ENCODE peak calls at places on chromosomes 13 and 19, in six cellular contexts. E, D, T, O, I and A are unnamed samples.

GRCh38 chr19:51271015-51271600 is 20.2 kb downstream of the SIGLECL1 start:
- DNase-seq in E (no peak), I (no peak), D (no peak), O (no peak), T (no peak), A (no peak)

GRCh38 chr13:35789335-35790166 is 313.1 kb upstream of the MAB21L1 start:
- DNase-seq in I (no peak), E (no peak), O (no peak), D (no peak), T (no peak), A (peak)

GRCh38 chr13:42971670-42972355 is 20.2 kb downstream of the EPSTI1 start:
- DNase-seq in I (no peak), E (no peak), D (no peak), O (no peak), T (no peak), A (no peak)

GRCh38 chr13:109699628-109700071 is 86.7 kb downstream of the IRS2 start:
- DNase-seq in D (no peak), O (no peak), I (no peak), T (no peak), E (no peak), A (no peak)

GRCh38 chr13:110006304-110006703 is 219.9 kb upstream of the IRS2 start:
- DNase-seq in E (no peak), D (no peak), O (no peak), I (no peak), T (no peak), A (peak)

GRCh38 chr13:49421391-49421790 is 22.5 kb downstream of the CAB39L start:
- DNase-seq in I (no peak), T (no peak), O (no peak), D (no peak), E (no peak), A (no peak)

GRCh38 chr13:46170687-46171086 is 11.3 kb downstream of the LCP1 start:
- DNase-seq in D (no peak), T (no peak), O (no peak), E (no peak), I (no peak), A (no peak)

GRCh38 chr13:34412295-34412694 is 529.8 kb upstream of the NBEA start:
- DNase-seq in I (no peak), D (no peak), O (no peak), T (no peak), E (no peak), A (no peak)

GRCh38 chr19:11881151-11881800 is 6.3 kb upstream of the ZNF69 start:
- DNase-seq in I (peak), O (peak), E (peak), D (peak), T (no peak), A (peak)

GRCh38 chr19:32858559-32858958 is 11.0 kb downstream of the SLC7A9 start:
- DNase-seq in D (no peak), O (no peak), T (no peak), I (no peak), E (no peak), A (no peak)

GRCh38 chr13:38180100-38180499 is 169.6 kb upstream of the UFM1 start:
- DNase-seq in T (no peak), I (no peak), E (no peak), O (no peak), D (no peak), A (no peak)

GRCh38 chr13:98626298-98626940 is 49.5 kb upstream of the STK24 start:
- DNase-seq in T (no peak), I (no peak), D (no peak), O (no peak), E (no peak), A (no peak)

GRCh38 chr13:50574731-50575130 is 268.8 kb downstream of the DLEU7 start:
- DNase-seq in T (no peak), O (no peak), E (no peak), I (no peak), D (no peak), A (no peak)

GRCh38 chr13:21639604-21640003 is 31.3 kb upstream of the FGF9 start:
- DNase-seq in D (no peak), I (no peak), E (no peak), T (no peak), O (no peak), A (no peak)

GRCh38 chr19:57099199-57099661 is 20.6 kb upstream of the USP29 start:
- DNase-seq in I (peak), T (peak), E (peak), D (peak), O (peak), A (no peak)